ENCODE peak calls at places on chromosomes 7 and 10, in nine cellular contexts. A is IMR-90, M is body of pancreas, R is WTC11, Z is nephron progenitor cell, I is pancreas, J is fibroblast of mammary gland, W is neural crest cell, Q is HFF-Myc. N is an unnamed sample.

GRCh38 chr7:66739953-66740301 is 606 bp upstream of the RABGEF1 start:
- DNase-seq in A (no peak), M (no peak), R (no peak), Z (no peak), I (no peak), J (no peak), W (no peak), Q (no peak), N (no peak)

GRCh38 chr7:150390206-150390605 is 11.1 kb downstream of the ZNF775 start:
- DNase-seq in A (peak), M (no peak), R (no peak), Z (no peak), I (no peak), J (peak), W (no peak), Q (no peak), N (no peak)

GRCh38 chr7:42186181-42186580 is 50.8 kb downstream of the GLI3 start:
- DNase-seq in A (no peak), M (no peak), R (peak), Z (peak), I (no peak), J (no peak), W (peak), Q (no peak), N (no peak)

GRCh38 chr10:22651276-22651980 is 63.0 kb downstream of the PIP4K2A start:
- DNase-seq in A (no peak), M (no peak), R (no peak), Z (no peak), I (no peak), J (no peak), W (no peak), Q (no peak), N (peak)

GRCh38 chr7:139775829-139776266 is 1.9 kb downstream of the HIPK2 start:
- DNase-seq in A (peak), M (peak), R (peak), Z (peak), I (no peak), J (peak), W (peak), Q (peak), N (peak)

GRCh38 chr10:132222726-132223125 is 36.0 kb downstream of the DPYSL4 start:
- DNase-seq in A (no peak), M (no peak), R (no peak), Z (no peak), I (no peak), J (no peak), W (no peak), Q (no peak), N (no peak)

GRCh38 chr10:87658858-87659555 is 671 bp upstream of the PAPSS2 start:
- DNase-seq in A (peak), M (no peak), R (peak), Z (no peak), I (no peak), J (no peak), W (no peak), Q (no peak), N (no peak)

GRCh38 chr10:28125701-28126100 is 126.8 kb upstream of the ODAD2 start:
- DNase-seq in A (peak), M (no peak), R (no peak), Z (no peak), I (no peak), J (peak), W (no peak), Q (no peak), N (no peak)

GRCh38 chr10:114655671-114656070 is 2.4 kb downstream of the ABLIM1 start:
- DNase-seq in A (no peak), M (no peak), R (no peak), Z (no peak), I (no peak), J (no peak), W (no peak), Q (no peak), N (no peak)

GRCh38 chr10:121355161-121355560 is 243.1 kb downstream of the FGFR2 start:
- DNase-seq in A (no peak), M (no peak), R (no peak), Z (no peak), I (no peak), J (no peak), W (no peak), Q (no peak), N (no peak)

GRCh38 chr10:97623277-97623676 is 10.0 kb downstream of the MORN4 start:
- DNase-seq in A (no peak), M (no peak), R (no peak), Z (no peak), I (no peak), J (no peak), W (no peak), Q (no peak), N (no peak)

GRCh38 chr10:17144757-17145156 is 15.1 kb upstream of the CUBN start:
- DNase-seq in A (peak), M (no peak), R (no peak), Z (no peak), I (no peak), J (peak), W (no peak), Q (peak), N (peak)

GRCh38 chr7:26508917-26509316 is 217.3 kb downstream of the SNX10 start:
- DNase-seq in A (no peak), M (no peak), R (no peak), Z (no peak), I (no peak), J (no peak), W (no peak), Q (no peak), N (no peak)

GRCh38 chr10:123583639-123584418 is 82.3 kb upstream of the GPR26 start:
- DNase-seq in A (peak), M (peak), R (peak), Z (peak), I (peak), J (peak), W (peak), Q (peak), N (peak)

GRCh38 chr10:112816033-112816430 is 134.0 kb upstream of the TCF7L2 start:
- DNase-seq in A (no peak), M (no peak), R (no peak), Z (no peak), I (no peak), J (no peak), W (no peak), Q (no peak), N (no peak)

GRCh38 chr10:49634053-49634660 is 20.3 kb downstream of the CHAT start:
- DNase-seq in A (no peak), M (no peak), R (peak), Z (no peak), I (no peak), J (no peak), W (no peak), Q (no peak), N (no peak)

GRCh38 chr10:62961951-62962523 is 145.9 kb upstream of the EGR2 start:
- DNase-seq in A (no peak), M (no peak), R (no peak), Z (no peak), I (no peak), J (peak), W (no peak), Q (no peak), N (no peak)

GRCh38 chr10:28853195-28853594 is 175.9 kb downstream of the BAMBI start:
- DNase-seq in A (no peak), M (peak), R (no peak), Z (no peak), I (no peak), J (no peak), W (no peak), Q (no peak), N (no peak)

GRCh38 chr10:11498399-11498798 is 113.1 kb downstream of the USP6NL start:
- DNase-seq in A (no peak), M (no peak), R (no peak), Z (no peak), I (no peak), J (no peak), W (no peak), Q (no peak), N (no peak)

GRCh38 chr10:86083664-86084175 is 282.9 kb downstream of the GRID1 start:
- DNase-seq in A (no peak), M (no peak), R (no peak), Z (no peak), I (no peak), J (no peak), W (no peak), Q (no peak), N (no peak)

GRCh38 chr10:111247781-111248389 is 171.1 kb downstream of the ADRA2A start:
- DNase-seq in A (no peak), M (no peak), R (no peak), Z (no peak), I (no peak), J (no peak), W (no peak), Q (no peak), N (no peak)

GRCh38 chr10:122229678-122230077 is 41.4 kb upstream of the BTBD16 start:
- DNase-seq in A (no peak), M (no peak), R (no peak), Z (no peak), I (no peak), J (no peak), W (no peak), Q (no peak), N (no peak)

GRCh38 chr7:4226166-4226857 is 455.8 kb upstream of the FOXK1 start:
- DNase-seq in A (no peak), M (no peak), R (peak), Z (no peak), I (no peak), J (no peak), W (no peak), Q (no peak), N (no peak)

GRCh38 chr10:22489467-22489866 is 144.2 kb downstream of the SPAG6 start:
- DNase-seq in A (no peak), M (no peak), R (no peak), Z (no peak), I (no peak), J (peak), W (no peak), Q (no peak), N (no peak)

GRCh38 chr10:80453715-80454525 is at the start of gene TSPAN14:
- DNase-seq in A (peak), M (peak), R (peak), Z (peak), I (peak), J (peak), W (peak), Q (no peak), N (peak)

GRCh38 chr7:135930565-135931423 is 46.4 kb downstream of the MTPN start:
- DNase-seq in A (peak), M (no peak), R (no peak), Z (no peak), I (no peak), J (peak), W (no peak), Q (peak), N (no peak)

GRCh38 chr10:95133997-95134396 is 60.0 kb upstream of the ACSM6 start:
- DNase-seq in A (no peak), M (no peak), R (no peak), Z (no peak), I (no peak), J (no peak), W (no peak), Q (no peak), N (no peak)

GRCh38 chr7:93036807-93037206 is 81.0 kb downstream of the SAMD9 start:
- DNase-seq in A (no peak), M (no peak), R (no peak), Z (no peak), I (no peak), J (no peak), W (no peak), Q (no peak), N (peak)

GRCh38 chr7:97006146-97006950 is 995 bp downstream of the DLX6 start:
- DNase-seq in A (peak), M (peak), R (peak), Z (peak), I (no peak), J (peak), W (no peak), Q (no peak), N (peak)

GRCh38 chr10:11272915-11273389 is 255.3 kb downstream of the CELF2 start:
- DNase-seq in A (no peak), M (no peak), R (no peak), Z (no peak), I (no peak), J (no peak), W (no peak), Q (no peak), N (peak)

GRCh38 chr7:128266891-128267839 is 26.1 kb downstream of the LEP start:
- DNase-seq in A (peak), M (peak), R (peak), Z (peak), I (no peak), J (peak), W (peak), Q (peak), N (no peak)

GRCh38 chr7:2103071-2103898 is 129.5 kb downstream of the MAD1L1 start:
- DNase-seq in A (no peak), M (no peak), R (no peak), Z (no peak), I (no peak), J (no peak), W (no peak), Q (no peak), N (no peak)

GRCh38 chr10:3018247-3018646 is 49.1 kb upstream of the PFKP start:
- DNase-seq in A (no peak), M (no peak), R (no peak), Z (no peak), I (no peak), J (no peak), W (no peak), Q (no peak), N (no peak)

GRCh38 chr7:106464169-106464568 is 179.4 kb upstream of the NAMPT start:
- DNase-seq in A (no peak), M (no peak), R (no peak), Z (no peak), I (no peak), J (peak), W (no peak), Q (no peak), N (no peak)

GRCh38 chr10:16910795-16911164 is 93.6 kb upstream of the RSU1 start:
- DNase-seq in A (no peak), M (no peak), R (no peak), Z (no peak), I (no peak), J (no peak), W (no peak), Q (no peak), N (no peak)

GRCh38 chr7:20330176-20330796 is 414 bp upstream of the ITGB8 start:
- DNase-seq in A (peak), M (peak), R (peak), Z (peak), I (peak), J (peak), W (peak), Q (peak), N (peak)

GRCh38 chr10:60291354-60291930 is 98.2 kb downstream of the ANK3 start:
- DNase-seq in A (no peak), M (no peak), R (no peak), Z (no peak), I (no peak), J (peak), W (no peak), Q (no peak), N (no peak)

GRCh38 chr7:33807779-33808482 is 97.4 kb upstream of the BMPER start:
- DNase-seq in A (peak), M (no peak), R (peak), Z (peak), I (no peak), J (peak), W (no peak), Q (peak), N (peak)

GRCh38 chr7:103076767-103077166 is 1.8 kb downstream of the ARMC10 start:
- DNase-seq in A (no peak), M (no peak), R (no peak), Z (no peak), I (no peak), J (no peak), W (no peak), Q (no peak), N (no peak)

GRCh38 chr7:103073989-103074518 is 542 bp downstream of the FBXL13 start:
- DNase-seq in A (no peak), M (peak), R (no peak), Z (no peak), I (no peak), J (no peak), W (no peak), Q (no peak), N (no peak)

GRCh38 chr7:103077318-103077717 is 2.4 kb downstream of the ARMC10 start:
- DNase-seq in A (no peak), M (no peak), R (no peak), Z (no peak), I (no peak), J (no peak), W (no peak), Q (no peak), N (no peak)

GRCh38 chr7:103075337-103075918 is 488 bp downstream of the ARMC10 start:
- DNase-seq in A (peak), M (peak), R (peak), Z (no peak), I (peak), J (peak), W (peak), Q (no peak), N (peak)

GRCh38 chr7:103074519-103075336 is at the start of the genes ARMC10 and FBXL13:
- DNase-seq in A (peak), M (peak), R (peak), Z (peak), I (peak), J (peak), W (peak), Q (peak), N (peak)
- TF ChIP-seq CTCF in A (peak), M (peak), R (no peak), Z (peak), I (no peak), J (no peak), W (peak), Q (no peak), N (no peak)

GRCh38 chr10:103658049-103658577 is 164.6 kb downstream of the NEURL1 start:
- DNase-seq in A (no peak), M (no peak), R (no peak), Z (no peak), I (no peak), J (no peak), W (no peak), Q (no peak), N (no peak)

GRCh38 chr10:103661198-103661950 is 167.9 kb downstream of the NEURL1 start:
- DNase-seq in A (peak), M (peak), R (peak), Z (peak), I (no peak), J (peak), W (peak), Q (peak), N (peak)

GRCh38 chr10:103661951-103662405 is 168.5 kb downstream of the NEURL1 start:
- DNase-seq in A (no peak), M (no peak), R (no peak), Z (no peak), I (no peak), J (no peak), W (no peak), Q (no peak), N (no peak)

GRCh38 chr10:103660364-103661197 is 167.1 kb downstream of the NEURL1 start:
- DNase-seq in A (peak), M (no peak), R (no peak), Z (no peak), I (peak), J (peak), W (no peak), Q (no peak), N (peak)

GRCh38 chr10:103659674-103660363 is 166.3 kb downstream of the NEURL1 start:
- DNase-seq in A (peak), M (peak), R (peak), Z (peak), I (peak), J (peak), W (no peak), Q (peak), N (peak)
- TF ChIP-seq CTCF in A (peak), M (no peak), R (no peak), Z (no peak), I (no peak), J (peak), W (no peak), Q (no peak), N (peak)

DNA sequence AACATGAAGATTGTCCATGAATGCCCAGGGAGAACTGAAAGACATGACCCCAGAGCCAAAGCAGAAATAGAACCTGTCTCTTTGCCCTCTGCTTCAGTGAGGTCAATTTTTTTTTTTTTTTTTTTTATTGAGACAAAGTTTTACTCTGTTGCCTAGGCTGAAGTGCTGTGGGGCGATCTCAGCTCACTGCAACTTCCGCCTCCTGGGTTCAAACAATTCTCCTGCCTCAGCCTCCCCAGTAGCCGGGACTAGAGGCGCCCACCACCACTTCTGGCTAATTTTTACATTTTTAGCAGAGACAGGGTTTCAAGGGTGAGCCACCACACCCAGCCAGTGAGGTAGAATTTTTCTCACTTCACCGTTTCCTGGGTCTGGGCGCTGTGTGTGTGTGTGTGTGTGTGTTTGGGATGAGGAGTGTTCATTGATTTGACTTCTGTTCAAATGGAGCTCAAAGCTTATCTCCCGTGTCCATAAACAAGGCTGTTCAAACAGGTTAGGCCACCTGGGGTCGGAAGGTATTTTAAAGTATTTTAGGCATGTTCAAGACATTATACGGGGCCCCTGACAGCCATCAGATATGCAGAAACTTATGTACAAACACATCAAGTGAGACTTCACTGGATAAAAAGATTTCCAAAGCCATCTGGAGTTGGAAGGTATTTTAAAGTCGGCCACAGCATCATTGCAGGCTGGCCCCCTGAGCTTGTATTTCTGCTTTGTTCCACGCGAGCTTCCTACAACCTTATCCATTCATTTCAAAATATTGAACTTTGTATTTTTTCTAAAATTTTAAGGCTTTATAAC is 93.8 kb downstream of the MAP3K8 start:
- DNase-seq in A (no peak), M (peak), R (no peak), Z (no peak), I (no peak), J (no peak), W (no peak), Q (no peak), N (no peak)
- TF ChIP-seq CTCF in A (no peak), M (no peak), R (no peak), Z (no peak), I (no peak), J (no peak), W (no peak), Q (no peak), N (no peak)

DNA sequence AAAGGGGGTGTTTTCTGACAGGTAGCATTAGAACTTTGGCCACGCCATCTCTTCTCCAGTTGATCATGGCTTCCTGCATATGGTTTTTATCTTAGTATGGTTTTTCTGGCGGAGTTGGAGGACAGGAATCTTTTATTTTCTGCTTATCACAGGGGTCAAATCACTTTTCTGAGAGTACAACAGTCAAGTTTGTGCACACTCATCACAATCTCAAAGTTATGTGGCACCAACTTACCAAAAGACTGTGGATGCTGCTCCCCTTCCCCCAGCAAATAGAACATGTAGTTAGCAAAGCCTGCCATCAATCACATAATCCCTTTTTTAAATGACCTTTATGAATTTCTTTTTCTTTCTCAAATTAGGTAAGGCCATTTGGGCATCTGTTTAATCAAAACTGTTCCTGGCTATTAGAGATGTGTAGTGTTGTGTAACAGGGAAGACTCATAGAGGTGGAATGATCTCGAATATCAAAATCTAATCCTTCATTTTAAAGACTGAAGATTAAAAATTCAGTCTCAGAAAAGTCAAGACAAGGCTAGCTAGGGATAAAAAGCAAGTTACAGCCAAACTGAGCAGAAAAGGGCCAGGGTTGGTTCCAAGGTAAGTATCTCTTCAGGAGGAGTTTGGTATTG is 3.8 kb upstream of the CH25H start:
- DNase-seq in A (peak), M (no peak), R (no peak), Z (no peak), I (no peak), J (peak), W (no peak), Q (no peak), N (no peak)
- TF ChIP-seq CTCF in A (no peak), M (no peak), R (no peak), Z (no peak), I (no peak), J (no peak), W (no peak), Q (no peak), N (no peak)

DNA sequence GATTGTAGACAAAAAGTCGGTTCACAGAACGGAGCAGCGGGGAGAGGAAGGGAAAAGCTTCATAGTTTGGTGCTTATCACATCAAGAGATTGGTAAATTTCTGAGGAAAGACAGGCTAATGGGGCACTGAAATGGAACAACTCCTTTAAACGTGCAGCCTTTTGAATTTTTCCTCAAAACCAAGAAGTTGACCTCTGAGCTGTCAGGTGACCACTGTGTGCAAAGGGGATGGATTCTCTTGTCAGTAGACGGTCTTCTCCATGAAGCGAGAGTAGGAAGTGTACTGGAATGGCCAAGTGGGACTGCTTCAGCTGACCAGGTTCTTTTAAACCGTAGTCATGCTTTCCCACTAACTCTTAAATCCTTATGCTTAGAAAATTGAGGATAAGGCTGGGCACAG is 11.2 kb upstream of the ZSCAN21 start:
- DNase-seq in A (no peak), M (no peak), R (no peak), Z (no peak), I (no peak), J (no peak), W (no peak), Q (no peak), N (no peak)
- TF ChIP-seq CTCF in A (no peak), M (no peak), R (no peak), Z (no peak), I (no peak), J (no peak), W (no peak), Q (no peak), N (no peak)